ENCODE peak calls at places on chromosomes 11 and 22, in four cellular contexts. One of them, this sample, is unnamed.

GRCh38 chr22:47277511-47277910 is 515.1 kb downstream of the TBC1D22A start:
- DNase-seq in A549: no peak
- DNase-seq in HepG2: no peak
- DNase-seq in IMR-90: no peak
- DNase-seq in this sample: no peak

GRCh38 chr22:43159484-43160178 is 8.3 kb downstream of the TSPO start:
- DNase-seq in A549: peak; percentile 22
- DNase-seq in HepG2: no peak
- DNase-seq in IMR-90: no peak
- DNase-seq in this sample: no peak

GRCh38 chr22:33391298-33391697 is 333.1 kb upstream of the SYN3 start:
- DNase-seq in A549: no peak
- DNase-seq in HepG2: no peak
- DNase-seq in IMR-90: no peak
- DNase-seq in this sample: no peak

GRCh38 chr11:119093951-119094815 is 7.5 kb downstream of the DPAGT1 start:
- DNase-seq in A549: no peak
- DNase-seq in HepG2: no peak
- DNase-seq in IMR-90: peak; percentile 38
- DNase-seq in this sample: peak; percentile 65

GRCh38 chr22:46122980-46123693 is 27.2 kb upstream of the PPARA start:
- DNase-seq in A549: no peak
- DNase-seq in HepG2: no peak
- DNase-seq in IMR-90: no peak
- DNase-seq in this sample: no peak

GRCh38 chr11:15223318-15223717 is 108.6 kb downstream of the INSC start:
- DNase-seq in A549: no peak
- DNase-seq in HepG2: no peak
- DNase-seq in IMR-90: peak; percentile 4
- DNase-seq in this sample: no peak

GRCh38 chr22:39785232-39785631 is 108.3 kb downstream of the ENTHD1 start:
- DNase-seq in A549: no peak
- DNase-seq in HepG2: no peak
- DNase-seq in IMR-90: no peak
- DNase-seq in this sample: no peak

GRCh38 chr11:111123463-111124398 is 121.8 kb upstream of the POU2AF2 start:
- DNase-seq in A549: no peak
- DNase-seq in HepG2: no peak
- DNase-seq in IMR-90: no peak
- DNase-seq in this sample: no peak

GRCh38 chr11:96256604-96257003 is 86.4 kb downstream of the MAML2 start:
- DNase-seq in A549: no peak
- DNase-seq in HepG2: no peak
- DNase-seq in IMR-90: no peak
- DNase-seq in this sample: no peak

GRCh38 chr11:114666760-114667159 is 11.6 kb upstream of the NXPE2 start:
- DNase-seq in A549: no peak
- DNase-seq in HepG2: no peak
- DNase-seq in IMR-90: no peak
- DNase-seq in this sample: no peak

GRCh38 chr11:5364214-5364613 is 12.9 kb downstream of the OR51B6 start:
- DNase-seq in A549: no peak
- DNase-seq in HepG2: no peak
- DNase-seq in IMR-90: peak; percentile 96
- DNase-seq in this sample: no peak

GRCh38 chr22:45805413-45805812 is 133.8 kb downstream of the ATXN10 start:
- DNase-seq in A549: no peak
- DNase-seq in HepG2: no peak
- DNase-seq in IMR-90: no peak
- DNase-seq in this sample: no peak

GRCh38 chr11:117836077-117836960 is 11.8 kb upstream of the FXYD2 start:
- DNase-seq in A549: no peak
- DNase-seq in HepG2: no peak
- DNase-seq in IMR-90: no peak
- DNase-seq in this sample: no peak

GRCh38 chr11:13357232-13357631 is 79.6 kb downstream of the BMAL1 start:
- DNase-seq in A549: no peak
- DNase-seq in HepG2: no peak
- DNase-seq in IMR-90: no peak
- DNase-seq in this sample: no peak

GRCh38 chr11:9053631-9054030 is 37.8 kb downstream of the SCUBE2 start:
- DNase-seq in A549: no peak
- DNase-seq in HepG2: no peak
- DNase-seq in IMR-90: peak; percentile 73
- DNase-seq in this sample: no peak

GRCh38 chr22:32423664-32424063 is 11.6 kb upstream of the RTCB start:
- DNase-seq in A549: no peak
- DNase-seq in HepG2: no peak
- DNase-seq in IMR-90: no peak
- DNase-seq in this sample: no peak

GRCh38 chr11:46896719-46897406 is 21.5 kb downstream of the LRP4 start:
- DNase-seq in A549: peak; percentile 68
- DNase-seq in HepG2: peak; percentile 52
- DNase-seq in IMR-90: peak; percentile 37
- DNase-seq in this sample: no peak

GRCh38 chr11:46649180-46649738 is 31.9 kb downstream of the ATG13 start:
- DNase-seq in A549: peak; percentile 27
- DNase-seq in HepG2: peak; percentile 37
- DNase-seq in IMR-90: peak; percentile 97
- DNase-seq in this sample: no peak

GRCh38 chr22:50148991-50149721 is 21.4 kb upstream of the PANX2 start:
- DNase-seq in A549: peak; percentile 67
- DNase-seq in HepG2: peak; percentile 46
- DNase-seq in IMR-90: peak; percentile 45
- DNase-seq in this sample: peak; percentile 84

GRCh38 chr22:27836181-27836580 is 34.6 kb upstream of the MN1 start:
- DNase-seq in A549: no peak
- DNase-seq in HepG2: no peak
- DNase-seq in IMR-90: no peak
- DNase-seq in this sample: no peak

GRCh38 chr11:5476184-5476819 is 12.2 kb upstream of the OR52D1 start:
- DNase-seq in A549: peak; percentile 65
- DNase-seq in HepG2: peak; percentile 36
- DNase-seq in IMR-90: peak; percentile 57
- DNase-seq in this sample: peak; percentile 77

GRCh38 chr11:73267122-73267846 is 4.9 kb upstream of the P2RY6 start:
- DNase-seq in A549: no peak
- DNase-seq in HepG2: no peak
- DNase-seq in IMR-90: no peak
- DNase-seq in this sample: no peak

GRCh38 chr11:36110698-36111410 is 167.0 kb downstream of the LDLRAD3 start:
- DNase-seq in A549: no peak
- DNase-seq in HepG2: no peak
- DNase-seq in IMR-90: no peak
- DNase-seq in this sample: no peak

GRCh38 chr11:128208329-128209220 is 378.8 kb downstream of the ETS1 start:
- DNase-seq in A549: peak; percentile 79
- DNase-seq in HepG2: no peak
- DNase-seq in IMR-90: peak; percentile 93
- DNase-seq in this sample: no peak

GRCh38 chr11:60169264-60169915 is 13.5 kb downstream of the MS4A6A start:
- DNase-seq in A549: peak; percentile 39
- DNase-seq in HepG2: peak; percentile 33
- DNase-seq in IMR-90: no peak
- DNase-seq in this sample: no peak

GRCh38 chr22:44698531-44699421 is 3.2 kb upstream of the PRR5 start:
- DNase-seq in A549: no peak
- DNase-seq in HepG2: no peak
- DNase-seq in IMR-90: peak; percentile 94
- DNase-seq in this sample: no peak

GRCh38 chr11:126322996-126323395 is 19.1 kb downstream of the DCPS start:
- DNase-seq in A549: no peak
- DNase-seq in HepG2: no peak
- DNase-seq in IMR-90: no peak
- DNase-seq in this sample: no peak

GRCh38 chr11:129323896-129324522 is 51.6 kb upstream of the BARX2 start:
- DNase-seq in A549: peak; percentile 47
- DNase-seq in HepG2: peak; percentile 37
- DNase-seq in IMR-90: peak; percentile 28
- DNase-seq in this sample: no peak

GRCh38 chr22:22082229-22082835 is 99.7 kb upstream of the TOP3B start:
- DNase-seq in A549: no peak
- DNase-seq in HepG2: no peak
- DNase-seq in IMR-90: no peak
- DNase-seq in this sample: no peak

GRCh38 chr11:61816736-61817455 is at the start of gene FADS1:
- DNase-seq in A549: peak; percentile 97
- DNase-seq in HepG2: peak; percentile 95
- DNase-seq in IMR-90: peak; percentile 92
- DNase-seq in this sample: peak; percentile 95

GRCh38 chr22:32561163-32561562 is 86.6 kb downstream of the FBXO7 start:
- DNase-seq in A549: no peak
- DNase-seq in HepG2: no peak
- DNase-seq in IMR-90: no peak
- DNase-seq in this sample: no peak

DNA sequence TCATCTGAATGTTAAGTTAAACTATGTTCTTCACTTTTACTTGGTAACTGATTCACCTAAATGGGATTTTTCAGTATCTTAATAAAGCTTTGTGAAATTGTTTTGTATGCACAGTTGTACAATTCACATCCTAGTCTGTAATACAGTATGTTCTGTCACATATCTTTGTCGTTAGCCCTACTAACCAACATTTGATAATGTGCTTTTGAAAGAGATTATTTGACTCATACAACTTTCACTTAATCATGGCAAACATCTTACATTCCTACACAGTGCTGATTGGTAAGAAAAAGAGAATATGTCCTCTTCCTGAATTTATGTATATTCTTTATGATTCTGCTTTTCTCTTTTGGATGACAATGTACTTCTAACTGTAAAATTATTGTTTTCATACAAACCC is 234.5 kb downstream of the METTL15 start:
- DNase-seq in A549: peak; percentile 12
- DNase-seq in HepG2: no peak
- DNase-seq in IMR-90: peak; percentile 50
- DNase-seq in this sample: no peak
- TF ChIP-seq MAZ in A549: no peak
- TF ChIP-seq MAZ in HepG2: no peak
- TF ChIP-seq MAZ in IMR-90: no peak
- TF ChIP-seq MAZ in this sample: no peak

GRCh38 chr22:30906411-30906810 is 62.2 kb downstream of the MORC2 start:
- DNase-seq in A549: no peak
- DNase-seq in HepG2: no peak
- DNase-seq in IMR-90: no peak
- DNase-seq in this sample: no peak

GRCh38 chr22:30905696-30906341 is 62.8 kb downstream of the MORC2 start:
- DNase-seq in A549: no peak
- DNase-seq in HepG2: no peak
- DNase-seq in IMR-90: no peak
- DNase-seq in this sample: peak; percentile 3

GRCh38 chr22:30908051-30908461 is 60.5 kb downstream of the MORC2 start:
- DNase-seq in A549: no peak
- DNase-seq in HepG2: no peak
- DNase-seq in IMR-90: no peak
- DNase-seq in this sample: no peak

GRCh38 chr22:30909306-30909705 is 59.3 kb downstream of the MORC2 start:
- DNase-seq in A549: no peak
- DNase-seq in HepG2: no peak
- DNase-seq in IMR-90: no peak
- DNase-seq in this sample: no peak

GRCh38 chr22:30906946-30907345 is 61.6 kb downstream of the MORC2 start:
- DNase-seq in A549: no peak
- DNase-seq in HepG2: no peak
- DNase-seq in IMR-90: no peak
- DNase-seq in this sample: no peak
- TF ChIP-seq MAZ in A549: no peak
- TF ChIP-seq MAZ in HepG2: no peak
- TF ChIP-seq MAZ in IMR-90: no peak
- TF ChIP-seq MAZ in this sample: no peak

DNA sequence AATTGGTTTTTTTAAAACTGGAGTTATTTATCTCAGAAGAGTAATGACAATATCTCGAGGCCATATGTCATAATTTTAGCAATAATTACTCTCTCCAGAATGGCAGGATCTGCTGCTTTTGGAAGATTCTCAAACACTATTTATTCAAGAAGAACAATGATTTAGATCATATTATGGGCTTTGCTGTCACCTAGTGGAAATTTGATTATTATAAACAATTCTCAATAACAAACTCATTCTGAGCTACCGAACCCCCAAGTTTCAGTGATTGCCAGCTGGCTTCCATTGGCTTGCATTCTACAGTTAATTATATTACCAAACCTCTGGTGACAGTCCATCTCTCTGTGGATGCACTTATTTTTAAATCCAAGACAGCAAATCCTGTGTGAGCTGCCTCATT is 27.9 kb upstream of the SLC36A4 start:
- DNase-seq in A549: peak; percentile 9
- DNase-seq in HepG2: no peak
- DNase-seq in IMR-90: peak; percentile 16
- DNase-seq in this sample: no peak
- TF ChIP-seq MAZ in A549: no peak
- TF ChIP-seq MAZ in HepG2: no peak
- TF ChIP-seq MAZ in IMR-90: no peak
- TF ChIP-seq MAZ in this sample: no peak

GRCh38 chr11:122834065-122834464 is 4.2 kb upstream of the CRTAM start:
- DNase-seq in A549: no peak
- DNase-seq in HepG2: no peak
- DNase-seq in IMR-90: no peak
- DNase-seq in this sample: no peak

GRCh38 chr11:122843281-122844150 is 5.2 kb downstream of the CRTAM start:
- DNase-seq in A549: no peak
- DNase-seq in HepG2: peak; percentile 81
- DNase-seq in IMR-90: no peak
- DNase-seq in this sample: no peak

GRCh38 chr11:122833133-122833470 is 5.2 kb upstream of the CRTAM start:
- DNase-seq in A549: no peak
- DNase-seq in HepG2: no peak
- DNase-seq in IMR-90: no peak
- DNase-seq in this sample: no peak

GRCh38 chr11:122836916-122837315 is 1.4 kb upstream of the CRTAM start:
- DNase-seq in A549: no peak
- DNase-seq in HepG2: no peak
- DNase-seq in IMR-90: no peak
- DNase-seq in this sample: no peak

DNA sequence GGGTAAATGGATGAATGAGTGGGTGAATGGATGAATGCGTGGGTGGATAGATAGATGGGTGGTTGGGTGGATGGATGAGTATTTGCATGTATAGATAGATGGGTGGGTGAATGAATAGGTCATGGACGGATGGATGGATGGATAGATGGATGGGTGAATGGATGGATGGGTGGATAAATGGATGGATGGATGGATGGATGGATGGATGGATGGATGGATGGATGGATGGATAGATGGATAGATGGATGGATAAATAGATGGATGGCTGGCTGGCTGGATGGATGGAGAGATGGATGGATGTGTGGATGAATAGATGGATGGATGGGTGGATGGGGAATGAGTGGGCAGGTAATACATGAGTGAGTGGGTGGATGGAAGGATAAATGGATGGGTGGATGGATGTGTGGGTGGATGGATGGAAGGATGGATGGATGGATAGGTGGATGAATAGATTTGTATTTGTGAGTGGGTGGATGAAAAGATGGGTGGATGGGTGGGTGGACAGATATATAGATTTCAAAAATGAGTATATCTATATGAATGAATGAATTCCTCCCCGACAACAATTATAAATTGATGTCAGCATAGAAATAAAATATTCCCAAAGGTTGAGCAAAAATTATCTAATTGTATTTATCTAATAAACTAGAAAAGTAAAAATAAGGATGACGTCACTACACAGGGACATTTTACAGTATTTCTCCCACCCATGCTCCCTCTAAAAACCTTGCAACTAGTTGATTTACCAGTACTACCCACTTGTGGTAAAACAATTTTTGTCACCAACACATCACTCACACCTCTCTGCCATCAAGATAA is 563 bp upstream of the CRTAM start:
- DNase-seq in A549: no peak
- DNase-seq in HepG2: no peak
- DNase-seq in IMR-90: no peak
- DNase-seq in this sample: no peak
- TF ChIP-seq MAZ in A549: no peak
- TF ChIP-seq MAZ in HepG2: no peak
- TF ChIP-seq MAZ in IMR-90: no peak
- TF ChIP-seq MAZ in this sample: no peak

This sample was measured in K562.